ENCODE peak calls at places on chromosomes 13 and 19, in seven cellular contexts. R is RWPE1, X is coronary artery, O is body of pancreas, P is neural progenitor cell, E is suprapubic skin, Y is upper lobe of left lung. S is an unnamed sample.

GRCh38 chr13:76954568-76954967 is 6.3 kb downstream of the ACOD1 start:
- DNase-seq in Y (no peak), O (no peak), P (no peak), R (no peak), E (no peak), X (no peak), S (no peak)

GRCh38 chr13:73069206-73069815 is 10.5 kb downstream of the KLF5 start:
- DNase-seq in O (no peak), X (no peak), R (no peak), E (no peak), Y (no peak), P (no peak), S (no peak)

GRCh38 chr19:19064811-19065745 is 1.3 kb downstream of the SLC25A42 start:
- DNase-seq in X (no peak), E (no peak), R (peak; percentile 14), P (no peak), O (no peak), Y (peak; percentile 76), S (no peak)

GRCh38 chr13:99857738-99858137 is 113.8 kb downstream of the ZIC5 start:
- DNase-seq in O (no peak), X (no peak), Y (no peak), R (no peak), E (no peak), P (no peak), S (no peak)

GRCh38 chr13:62119739-62120700 is 704.4 kb upstream of the PCDH20 start:
- DNase-seq in O (no peak), E (no peak), X (no peak), Y (no peak), R (peak; percentile 18), P (peak; percentile 15), S (no peak)

GRCh38 chr19:4970558-4971423 is 1.9 kb downstream of the KDM4B start:
- DNase-seq in Y (peak; percentile 70), P (peak; percentile 65), E (no peak), R (no peak), X (peak; percentile 72), O (peak; percentile 52), S (no peak)

GRCh38 chr13:21971662-21972635 is 301.1 kb downstream of the FGF9 start:
- DNase-seq in X (no peak), E (no peak), P (no peak), R (no peak), O (no peak), Y (no peak), S (no peak)

GRCh38 chr19:35622750-35623149 is 6.1 kb upstream of the RBM42 start:
- DNase-seq in O (no peak), X (no peak), E (no peak), Y (peak; percentile 59), R (no peak), P (no peak), S (no peak)

GRCh38 chr19:11577451-11578341 is at the start of gene ACP5:
- DNase-seq in O (no peak), E (no peak), R (no peak), X (no peak), Y (no peak), P (no peak), S (no peak)

GRCh38 chr19:6087074-6087506 is 23.2 kb downstream of the RFX2 start:
- DNase-seq in E (no peak), O (no peak), R (no peak), X (no peak), P (peak; percentile 86), Y (no peak), S (no peak)

GRCh38 chr19:3175761-3176714 is 2.5 kb upstream of the S1PR4 start:
- DNase-seq in P (no peak), X (peak; percentile 46), O (peak; percentile 36), R (peak; percentile 45), Y (peak; percentile 32), E (no peak), S (no peak)

GRCh38 chr13:40352385-40352778 is 314.1 kb downstream of the FOXO1 start:
- DNase-seq in O (peak; percentile 40), E (peak; percentile 82), R (no peak), X (no peak), P (no peak), Y (no peak), S (peak; percentile 10)

GRCh38 chr13:106636492-106636891 is 68.6 kb upstream of the ARGLU1 start:
- DNase-seq in X (no peak), Y (no peak), R (no peak), P (no peak), O (no peak), E (no peak), S (no peak)

GRCh38 chr13:104301216-104301975 is 1235.2 kb upstream of the SLC10A2 start:
- DNase-seq in Y (no peak), P (no peak), X (no peak), R (no peak), O (no peak), E (no peak), S (no peak)

GRCh38 chr19:32309711-32310390 is 35.6 kb upstream of the ZNF507 start:
- DNase-seq in O (no peak), Y (peak; percentile 43), R (no peak), E (no peak), P (no peak), X (no peak), S (no peak)

GRCh38 chr19:5472303-5472702 is 17.1 kb downstream of the ZNRF4 start:
- DNase-seq in E (no peak), P (no peak), O (no peak), X (no peak), R (no peak), Y (no peak), S (no peak)

GRCh38 chr19:56765107-56765506 is 75.4 kb downstream of the PEG3 start:
- DNase-seq in P (no peak), O (peak; percentile 58), R (no peak), E (no peak), X (no peak), Y (peak; percentile 89), S (no peak)

GRCh38 chr13:48194392-48194754 is 38.6 kb upstream of the ITM2B start:
- DNase-seq in R (no peak), P (no peak), X (no peak), E (no peak), Y (no peak), O (no peak), S (no peak)

GRCh38 chr19:55156202-55157063 is 1.1 kb downstream of the TNNI3 start:
- DNase-seq in P (peak; percentile 97), R (peak; percentile 79), Y (peak; percentile 89), X (no peak), E (no peak), O (peak; percentile 59), S (no peak)

GRCh38 chr19:7349961-7350711 is 1.4 kb downstream of the ARHGEF18 start:
- DNase-seq in R (no peak), E (no peak), X (no peak), O (no peak), P (no peak), Y (no peak), S (no peak)

GRCh38 chr13:26872444-26873173 is 112.0 kb upstream of the GPR12 start:
- DNase-seq in Y (no peak), R (peak; percentile 42), X (no peak), E (no peak), O (peak; percentile 20), P (peak; percentile 87), S (no peak)

GRCh38 chr19:17654993-17655392 is 33.2 kb downstream of the UNC13A start:
- DNase-seq in E (no peak), O (no peak), P (no peak), X (no peak), R (peak; percentile 71), Y (no peak), S (no peak)

GRCh38 chr13:85277753-85278152 is 521.5 kb downstream of the SLITRK6 start:
- DNase-seq in P (no peak), R (peak; percentile 38), Y (no peak), O (no peak), E (no peak), X (no peak), S (no peak)

GRCh38 chr19:49361438-49362047 is 673 bp downstream of the TEAD2 start:
- DNase-seq in P (peak; percentile 90), R (peak; percentile 72), E (peak; percentile 89), X (peak; percentile 86), O (peak; percentile 82), Y (peak; percentile 94), S (no peak)

GRCh38 chr19:21047712-21048111 is 27.3 kb downstream of the ZNF430 start:
- DNase-seq in Y (no peak), E (no peak), P (no peak), O (no peak), R (no peak), X (no peak), S (no peak)

GRCh38 chr19:271856-272255 is 19.3 kb downstream of the PLPP2 start:
- DNase-seq in O (no peak), E (no peak), X (no peak), Y (no peak), R (no peak), P (no peak), S (no peak)

GRCh38 chr19:35144600-35145436 is 1.8 kb downstream of the FXYD7 start:
- DNase-seq in R (peak; percentile 91), O (peak; percentile 31), P (peak; percentile 89), X (no peak), E (no peak), Y (peak; percentile 57), S (no peak)

GRCh38 chr13:67048084-67048792 is 181.9 kb downstream of the PCDH9 start:
- DNase-seq in O (peak; percentile 13), R (no peak), E (no peak), Y (no peak), P (peak; percentile 4), X (no peak), S (no peak)
- TF ChIP-seq CTCF in O (no peak), R (no peak), E (no peak), Y (no peak), P (no peak), X (no peak), S (no peak)

DNA sequence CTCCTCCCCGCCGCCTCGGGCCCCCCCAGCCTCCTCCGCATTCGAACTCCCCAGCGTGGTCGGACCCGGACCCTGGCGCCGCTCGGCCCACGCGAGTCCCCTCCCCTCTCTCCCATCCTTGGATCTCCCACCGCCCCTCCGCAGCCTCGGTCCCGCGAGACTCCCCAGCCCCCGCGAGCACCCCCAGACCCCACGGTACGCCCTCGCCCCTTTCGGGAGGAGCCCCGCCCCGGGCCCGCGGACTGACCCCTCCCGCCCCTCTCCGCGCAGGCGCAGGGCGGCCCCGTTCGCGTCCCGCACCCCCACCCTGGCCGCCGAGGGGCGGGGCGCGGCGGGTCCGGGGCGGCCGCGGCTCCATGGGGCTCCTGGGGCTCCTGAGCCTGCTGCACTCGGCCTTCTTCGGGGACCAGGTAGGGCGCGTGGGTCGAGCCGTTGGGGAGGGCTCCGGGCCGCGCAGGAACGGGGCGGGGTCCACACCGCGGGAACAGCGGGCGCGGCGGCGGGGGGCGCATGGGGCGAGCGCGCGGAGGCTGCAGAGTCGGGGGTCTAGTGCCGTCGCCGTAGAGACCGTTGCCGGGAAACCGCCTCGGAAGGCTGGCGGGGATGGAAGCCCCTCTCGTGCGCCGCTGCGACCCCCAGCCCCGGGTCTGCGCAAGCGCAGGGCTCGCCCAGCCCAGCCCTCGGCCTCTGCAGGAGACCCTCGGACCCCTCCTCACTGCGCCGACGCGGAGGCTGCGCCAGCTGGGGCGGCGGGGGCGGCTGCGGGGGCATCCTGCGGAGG is 3.8 kb upstream of the APC2 start:
- DNase-seq in P (peak; percentile 87), Y (peak; percentile 87), E (no peak), R (peak; percentile 47), O (no peak), X (no peak), S (no peak)
- H3K27ac ChIP-seq in P (no peak overlapping the region), Y (no peak overlapping the region), E (no peak overlapping the region), R (no peak overlapping the region), O (no peak overlapping the region), X (no peak overlapping the region), S (peak overlapping the region; percentile 22)

GRCh38 chr13:79662882-79663281 is 181.9 kb downstream of the NDFIP2 start:
- DNase-seq in E (no peak), P (no peak), X (no peak), R (no peak), Y (no peak), O (no peak), S (no peak)
- TF ChIP-seq CTCF in E (no peak), P (peak; percentile 10), X (no peak), R (no peak), Y (no peak), O (no peak), S (no peak)

GRCh38 chr19:14575428-14575980 is 3.6 kb upstream of the NDUFB7 start:
- DNase-seq in O (no peak), Y (no peak), E (no peak), X (no peak), R (no peak), P (no peak), S (no peak)
- H3K27ac ChIP-seq in O (no peak overlapping the region), Y (no peak overlapping the region), E (no peak overlapping the region), X (no peak overlapping the region), R (peak overlapping the region; percentile 75), P (no peak overlapping the region), S (no peak overlapping the region)

S was measured in thoracic aorta.